ENCODE peak calls at places on chromosomes 6 and 20, in nine cellular contexts. One of them, this sample, is unnamed.

GRCh38 chr20:48620486-48621255 is 207.1 kb downstream of the PREX1 start:
- DNase-seq in A172: peak
- DNase-seq in ascending aorta: peak
- DNase-seq in G401: peak
- DNase-seq in progenitor cell of endocrine pancreas: peak
- DNase-seq in HT-29: peak
- DNase-seq in NAMALWA: peak
- DNase-seq in occipital lobe: peak
- DNase-seq in tibial artery: peak
- DNase-seq in this sample: peak

GRCh38 chr6:33610057-33610456 is 11.1 kb upstream of the ITPR3 start:
- DNase-seq in A172: peak
- DNase-seq in ascending aorta: no peak
- DNase-seq in G401: no peak
- DNase-seq in progenitor cell of endocrine pancreas: no peak
- DNase-seq in HT-29: no peak
- DNase-seq in NAMALWA: no peak
- DNase-seq in occipital lobe: no peak
- DNase-seq in tibial artery: no peak
- DNase-seq in this sample: peak

GRCh38 chr20:38730989-38731737 is 6.9 kb downstream of the SLC32A1 start:
- DNase-seq in A172: peak
- DNase-seq in ascending aorta: no peak
- DNase-seq in G401: peak
- DNase-seq in progenitor cell of endocrine pancreas: peak
- DNase-seq in HT-29: peak
- DNase-seq in NAMALWA: peak
- DNase-seq in occipital lobe: no peak
- DNase-seq in tibial artery: no peak
- DNase-seq in this sample: peak

GRCh38 chr20:56653221-56653620 is 24.1 kb downstream of the TFAP2C start:
- DNase-seq in A172: peak
- DNase-seq in ascending aorta: no peak
- DNase-seq in G401: no peak
- DNase-seq in progenitor cell of endocrine pancreas: no peak
- DNase-seq in HT-29: no peak
- DNase-seq in NAMALWA: no peak
- DNase-seq in occipital lobe: no peak
- DNase-seq in tibial artery: no peak
- DNase-seq in this sample: peak

GRCh38 chr20:919491-919916 is 3.4 kb upstream of the ANGPT4 start:
- DNase-seq in A172: no peak
- DNase-seq in ascending aorta: no peak
- DNase-seq in G401: no peak
- DNase-seq in progenitor cell of endocrine pancreas: no peak
- DNase-seq in HT-29: no peak
- DNase-seq in NAMALWA: no peak
- DNase-seq in occipital lobe: no peak
- DNase-seq in tibial artery: no peak
- DNase-seq in this sample: peak

GRCh38 chr20:19260412-19261090 is 48.1 kb downstream of the SLC24A3 start:
- DNase-seq in A172: no peak
- DNase-seq in ascending aorta: peak
- DNase-seq in G401: no peak
- DNase-seq in progenitor cell of endocrine pancreas: no peak
- DNase-seq in HT-29: no peak
- DNase-seq in NAMALWA: no peak
- DNase-seq in occipital lobe: no peak
- DNase-seq in tibial artery: no peak
- DNase-seq in this sample: no peak

GRCh38 chr20:35329435-35330139 is 37.4 kb upstream of the FAM83C start:
- DNase-seq in A172: peak
- DNase-seq in ascending aorta: no peak
- DNase-seq in G401: no peak
- DNase-seq in progenitor cell of endocrine pancreas: no peak
- DNase-seq in HT-29: peak
- DNase-seq in NAMALWA: peak
- DNase-seq in occipital lobe: no peak
- DNase-seq in tibial artery: no peak
- DNase-seq in this sample: peak

GRCh38 chr6:121498481-121499276 is 63.2 kb downstream of the GJA1 start:
- DNase-seq in A172: no peak
- DNase-seq in ascending aorta: no peak
- DNase-seq in G401: no peak
- DNase-seq in progenitor cell of endocrine pancreas: no peak
- DNase-seq in HT-29: no peak
- DNase-seq in NAMALWA: no peak
- DNase-seq in occipital lobe: no peak
- DNase-seq in tibial artery: no peak
- DNase-seq in this sample: no peak

GRCh38 chr6:139124887-139125672 is 9.8 kb upstream of the HECA start:
- DNase-seq in A172: peak
- DNase-seq in ascending aorta: peak
- DNase-seq in G401: no peak
- DNase-seq in progenitor cell of endocrine pancreas: no peak
- DNase-seq in HT-29: peak
- DNase-seq in NAMALWA: peak
- DNase-seq in occipital lobe: no peak
- DNase-seq in tibial artery: peak
- DNase-seq in this sample: peak

GRCh38 chr6:166760288-166760687 is 133.2 kb upstream of the RPS6KA2 start:
- DNase-seq in A172: no peak
- DNase-seq in ascending aorta: no peak
- DNase-seq in G401: no peak
- DNase-seq in progenitor cell of endocrine pancreas: no peak
- DNase-seq in HT-29: no peak
- DNase-seq in NAMALWA: no peak
- DNase-seq in occipital lobe: no peak
- DNase-seq in tibial artery: no peak
- DNase-seq in this sample: no peak

GRCh38 chr6:33812669-33813068 is 8.9 kb upstream of the MLN start:
- DNase-seq in A172: peak
- DNase-seq in ascending aorta: no peak
- DNase-seq in G401: no peak
- DNase-seq in progenitor cell of endocrine pancreas: peak
- DNase-seq in HT-29: peak
- DNase-seq in NAMALWA: peak
- DNase-seq in occipital lobe: no peak
- DNase-seq in tibial artery: no peak
- DNase-seq in this sample: peak

GRCh38 chr6:119312875-119313338 is 36.7 kb downstream of the MAN1A1 start:
- DNase-seq in A172: no peak
- DNase-seq in ascending aorta: no peak
- DNase-seq in G401: no peak
- DNase-seq in progenitor cell of endocrine pancreas: no peak
- DNase-seq in HT-29: peak
- DNase-seq in NAMALWA: no peak
- DNase-seq in occipital lobe: no peak
- DNase-seq in tibial artery: no peak
- DNase-seq in this sample: no peak

GRCh38 chr20:57264908-57265648 is 1.4 kb downstream of the BMP7 start:
- DNase-seq in A172: no peak
- DNase-seq in ascending aorta: no peak
- DNase-seq in G401: no peak
- DNase-seq in progenitor cell of endocrine pancreas: no peak
- DNase-seq in HT-29: no peak
- DNase-seq in NAMALWA: no peak
- DNase-seq in occipital lobe: no peak
- DNase-seq in tibial artery: no peak
- DNase-seq in this sample: no peak

GRCh38 chr6:158654498-158654897 is 4.6 kb downstream of the SYTL3 start:
- DNase-seq in A172: peak
- DNase-seq in ascending aorta: peak
- DNase-seq in G401: peak
- DNase-seq in progenitor cell of endocrine pancreas: no peak
- DNase-seq in HT-29: no peak
- DNase-seq in NAMALWA: no peak
- DNase-seq in occipital lobe: peak
- DNase-seq in tibial artery: peak
- DNase-seq in this sample: no peak

GRCh38 chr20:37933797-37934633 is 31.1 kb downstream of the VSTM2L start:
- DNase-seq in A172: no peak
- DNase-seq in ascending aorta: no peak
- DNase-seq in G401: no peak
- DNase-seq in progenitor cell of endocrine pancreas: no peak
- DNase-seq in HT-29: no peak
- DNase-seq in NAMALWA: no peak
- DNase-seq in occipital lobe: no peak
- DNase-seq in tibial artery: no peak
- DNase-seq in this sample: no peak

GRCh38 chr6:102488729-102489128 is 1095.2 kb downstream of the GRIK2 start:
- DNase-seq in A172: peak
- DNase-seq in ascending aorta: no peak
- DNase-seq in G401: no peak
- DNase-seq in progenitor cell of endocrine pancreas: no peak
- DNase-seq in HT-29: no peak
- DNase-seq in NAMALWA: no peak
- DNase-seq in occipital lobe: no peak
- DNase-seq in tibial artery: no peak
- DNase-seq in this sample: peak

GRCh38 chr6:125790403-125791150 is at the start of gene NCOA7:
- DNase-seq in A172: peak
- DNase-seq in ascending aorta: peak
- DNase-seq in G401: peak
- DNase-seq in progenitor cell of endocrine pancreas: peak
- DNase-seq in HT-29: peak
- DNase-seq in NAMALWA: peak
- DNase-seq in occipital lobe: peak
- DNase-seq in tibial artery: peak
- DNase-seq in this sample: peak

GRCh38 chr6:51450248-51450957 is 631.7 kb downstream of the TFAP2B start:
- DNase-seq in A172: no peak
- DNase-seq in ascending aorta: no peak
- DNase-seq in G401: no peak
- DNase-seq in progenitor cell of endocrine pancreas: no peak
- DNase-seq in HT-29: no peak
- DNase-seq in NAMALWA: no peak
- DNase-seq in occipital lobe: no peak
- DNase-seq in tibial artery: no peak
- DNase-seq in this sample: no peak

GRCh38 chr20:40617594-40617993 is 71.4 kb downstream of the MAFB start:
- DNase-seq in A172: no peak
- DNase-seq in ascending aorta: no peak
- DNase-seq in G401: no peak
- DNase-seq in progenitor cell of endocrine pancreas: no peak
- DNase-seq in HT-29: no peak
- DNase-seq in NAMALWA: no peak
- DNase-seq in occipital lobe: no peak
- DNase-seq in tibial artery: no peak
- DNase-seq in this sample: no peak

GRCh38 chr6:137496909-137497721 is 2.9 kb upstream of the OLIG3 start:
- DNase-seq in A172: no peak
- DNase-seq in ascending aorta: no peak
- DNase-seq in G401: no peak
- DNase-seq in progenitor cell of endocrine pancreas: no peak
- DNase-seq in HT-29: no peak
- DNase-seq in NAMALWA: no peak
- DNase-seq in occipital lobe: no peak
- DNase-seq in tibial artery: no peak
- DNase-seq in this sample: no peak

GRCh38 chr20:32190608-32191415 is 16.7 kb downstream of the PLAGL2 start:
- DNase-seq in A172: no peak
- DNase-seq in ascending aorta: no peak
- DNase-seq in G401: no peak
- DNase-seq in progenitor cell of endocrine pancreas: no peak
- DNase-seq in HT-29: peak
- DNase-seq in NAMALWA: no peak
- DNase-seq in occipital lobe: no peak
- DNase-seq in tibial artery: no peak
- DNase-seq in this sample: no peak

GRCh38 chr20:62898093-62898964 is 28.0 kb downstream of the DIDO1 start:
- DNase-seq in A172: no peak
- DNase-seq in ascending aorta: no peak
- DNase-seq in G401: peak
- DNase-seq in progenitor cell of endocrine pancreas: no peak
- DNase-seq in HT-29: no peak
- DNase-seq in NAMALWA: no peak
- DNase-seq in occipital lobe: no peak
- DNase-seq in tibial artery: no peak
- DNase-seq in this sample: no peak

GRCh38 chr6:57306273-57306672 is 11.2 kb upstream of the PRIM2 start:
- DNase-seq in A172: no peak
- DNase-seq in ascending aorta: no peak
- DNase-seq in G401: no peak
- DNase-seq in progenitor cell of endocrine pancreas: no peak
- DNase-seq in HT-29: no peak
- DNase-seq in NAMALWA: no peak
- DNase-seq in occipital lobe: no peak
- DNase-seq in tibial artery: no peak
- DNase-seq in this sample: no peak

GRCh38 chr20:54497931-54498718 is 22.7 kb downstream of the DOK5 start:
- DNase-seq in A172: no peak
- DNase-seq in ascending aorta: no peak
- DNase-seq in G401: no peak
- DNase-seq in progenitor cell of endocrine pancreas: no peak
- DNase-seq in HT-29: no peak
- DNase-seq in NAMALWA: no peak
- DNase-seq in occipital lobe: no peak
- DNase-seq in tibial artery: no peak
- DNase-seq in this sample: peak

GRCh38 chr20:31580706-31581105 is 24.4 kb upstream of the ID1 start:
- DNase-seq in A172: no peak
- DNase-seq in ascending aorta: no peak
- DNase-seq in G401: no peak
- DNase-seq in progenitor cell of endocrine pancreas: no peak
- DNase-seq in HT-29: no peak
- DNase-seq in NAMALWA: no peak
- DNase-seq in occipital lobe: no peak
- DNase-seq in tibial artery: no peak
- DNase-seq in this sample: no peak

GRCh38 chr6:113585246-113585645 is 271.9 kb upstream of the MARCKS start:
- DNase-seq in A172: no peak
- DNase-seq in ascending aorta: no peak
- DNase-seq in G401: no peak
- DNase-seq in progenitor cell of endocrine pancreas: no peak
- DNase-seq in HT-29: no peak
- DNase-seq in NAMALWA: no peak
- DNase-seq in occipital lobe: no peak
- DNase-seq in tibial artery: no peak
- DNase-seq in this sample: no peak

GRCh38 chr20:22248052-22248667 is 336.2 kb downstream of the FOXA2 start:
- DNase-seq in A172: peak
- DNase-seq in ascending aorta: no peak
- DNase-seq in G401: peak
- DNase-seq in progenitor cell of endocrine pancreas: no peak
- DNase-seq in HT-29: peak
- DNase-seq in NAMALWA: peak
- DNase-seq in occipital lobe: no peak
- DNase-seq in tibial artery: no peak
- DNase-seq in this sample: no peak

This sample was measured in NCI-H226.